ENCODE peak calls at places on chromosome 2, in five cellular contexts. W is activated naive CD4-positive, alpha-beta T cell treated with Interleukin-2 at 50 U/mL for 16 hours; C is A549; I is K562; U is CD8-positive, alpha-beta memory T cell. X is an unnamed sample.

GRCh38 chr2:16218651-16219050 is 278.3 kb downstream of the MYCN start:
- DNase-seq in W (no peak), C (peak), I (peak), U (no peak), X (peak)

GRCh38 chr2:47203996-47204395 is 48.9 kb upstream of the STPG4 start:
- DNase-seq in W (no peak), C (no peak), I (no peak), U (no peak), X (no peak)

GRCh38 chr2:75241696-75242095 is 42.4 kb upstream of the TACR1 start:
- DNase-seq in W (no peak), C (no peak), I (no peak), U (no peak), X (no peak)

GRCh38 chr2:227325824-227326195 is 759 bp downstream of the MFF start:
- DNase-seq in W (no peak), C (peak), I (peak), U (no peak), X (peak)

GRCh38 chr2:63051795-63052333 is 1.2 kb downstream of the OTX1 start:
- DNase-seq in W (no peak), C (no peak), I (no peak), U (no peak), X (no peak)

GRCh38 chr2:3465844-3466481 is 53.4 kb downstream of the ADI1 start:
- DNase-seq in W (no peak), C (peak), I (no peak), U (no peak), X (no peak)

GRCh38 chr2:209523778-209524362 is 100.0 kb downstream of the MAP2 start:
- DNase-seq in W (no peak), C (no peak), I (no peak), U (no peak), X (no peak)

GRCh38 chr2:143397886-143398614 is 268.8 kb downstream of the ARHGAP15 start:
- DNase-seq in W (no peak), C (no peak), I (no peak), U (no peak), X (no peak)